ENCODE peak calls at places on chromosomes 13 and 19, in five cellular contexts. V is GM12878, E is K562, D is SK-N-SH, T is HepG2. X is an unnamed sample.

GRCh38 chr13:73765651-73766384 is 368.4 kb downstream of the KLF12 start:
- DNase-seq in V (no peak), E (no peak), D (peak), T (peak), X (peak)

GRCh38 chr13:83498486-83499190 is 383.6 kb downstream of the SLITRK1 start:
- DNase-seq in V (no peak), E (no peak), D (no peak), T (no peak), X (peak)

GRCh38 chr19:41804327-41804726 is 7.9 kb downstream of the CEACAM3 start:
- DNase-seq in V (no peak), E (no peak), D (no peak), T (no peak), X (no peak)

GRCh38 chr19:4553092-4553695 is 6.3 kb downstream of the SEMA6B start:
- DNase-seq in V (no peak), E (no peak), D (no peak), T (no peak), X (no peak)

GRCh38 chr19:17001603-17002183 is 24.9 kb downstream of the CPAMD8 start:
- DNase-seq in V (no peak), E (peak), D (no peak), T (no peak), X (no peak)

GRCh38 chr19:2381151-2381822 is 21.2 kb downstream of the TMPRSS9 start:
- DNase-seq in V (no peak), E (no peak), D (no peak), T (no peak), X (peak)

GRCh38 chr19:47729468-47729798 is 15.9 kb upstream of the NOP53 start:
- DNase-seq in V (no peak), E (peak), D (no peak), T (no peak), X (peak)

GRCh38 chr13:66581691-66582090 is 648.4 kb downstream of the PCDH9 start:
- DNase-seq in V (no peak), E (no peak), D (no peak), T (no peak), X (no peak)

GRCh38 chr19:46618670-46619231 is 6.1 kb downstream of the PTGIR start:
- DNase-seq in V (peak), E (no peak), D (peak), T (no peak), X (peak)

GRCh38 chr19:29745253-29745652 is 30.2 kb upstream of the C19orf12 start:
- DNase-seq in V (no peak), E (no peak), D (peak), T (peak), X (no peak)

GRCh38 chr19:1169921-1170885 is 3.9 kb downstream of the SBNO2 start:
- DNase-seq in V (no peak), E (no peak), D (peak), T (no peak), X (peak)

GRCh38 chr19:4909172-4909896 is at the start of gene UHRF1:
- DNase-seq in V (no peak), E (peak), D (peak), T (peak), X (no peak)

GRCh38 chr19:2070986-2071673 is 20.1 kb upstream of the MKNK2 start:
- DNase-seq in V (no peak), E (no peak), D (no peak), T (no peak), X (no peak)

GRCh38 chr19:5036733-5037681 is 68.1 kb downstream of the KDM4B start:
- DNase-seq in V (no peak), E (no peak), D (peak), T (no peak), X (peak)

GRCh38 chr19:16327911-16328823 is 3.5 kb downstream of the KLF2 start:
- DNase-seq in V (no peak), E (no peak), D (no peak), T (no peak), X (peak)

GRCh38 chr19:55333870-55334269 is 5.8 kb upstream of the KMT5C start:
- DNase-seq in V (no peak), E (no peak), D (no peak), T (peak), X (no peak)

GRCh38 chr13:101626925-101627555 is 174.6 kb downstream of the ITGBL1 start:
- DNase-seq in V (peak), E (no peak), D (no peak), T (no peak), X (peak)

GRCh38 chr19:29887498-29887897 is 54.5 kb upstream of the URI1 start:
- DNase-seq in V (no peak), E (no peak), D (peak), T (no peak), X (peak)

GRCh38 chr19:939922-940321 is 14.1 kb downstream of the ARID3A start:
- DNase-seq in V (no peak), E (no peak), D (no peak), T (no peak), X (no peak)

GRCh38 chr19:46727036-46727501 is 10.2 kb upstream of the PRKD2 start:
- DNase-seq in V (no peak), E (no peak), D (no peak), T (no peak), X (no peak)

GRCh38 chr19:51531349-51532315 is at the start of gene SIGLEC6:
- DNase-seq in V (peak), E (no peak), D (no peak), T (no peak), X (no peak)

GRCh38 chr13:23858586-23858985 is 30.6 kb downstream of the MIPEP start:
- DNase-seq in V (no peak), E (no peak), D (no peak), T (no peak), X (peak)

GRCh38 chr13:114147803-114148520 is 15.5 kb upstream of the RASA3 start:
- DNase-seq in V (no peak), E (no peak), D (peak), T (no peak), X (no peak)

GRCh38 chr13:95115525-95115924 is 185.7 kb downstream of the ABCC4 start:
- DNase-seq in V (no peak), E (no peak), D (no peak), T (no peak), X (no peak)

GRCh38 chr13:22076658-22077057 is 405.8 kb downstream of the FGF9 start:
- DNase-seq in V (no peak), E (no peak), D (no peak), T (no peak), X (no peak)

GRCh38 chr13:114118763-114119123 is 13.7 kb downstream of the RASA3 start:
- DNase-seq in V (no peak), E (no peak), D (peak), T (no peak), X (peak)

GRCh38 chr19:33376423-33376822 is 2.9 kb downstream of the CEBPG start:
- DNase-seq in V (no peak), E (no peak), D (no peak), T (peak), X (peak)

GRCh38 chr13:111175372-111175771 is 60.3 kb downstream of the ARHGEF7 start:
- DNase-seq in V (no peak), E (no peak), D (no peak), T (no peak), X (no peak)

GRCh38 chr13:66365101-66365500 is 865.0 kb downstream of the PCDH9 start:
- DNase-seq in V (no peak), E (no peak), D (no peak), T (no peak), X (peak)

GRCh38 chr13:59665184-59665583 is 498.5 kb downstream of the DIAPH3 start:
- DNase-seq in V (no peak), E (no peak), D (no peak), T (no peak), X (no peak)

GRCh38 chr13:114134111-114134943 is 1.9 kb upstream of the RASA3 start:
- DNase-seq in V (no peak), E (no peak), D (no peak), T (no peak), X (no peak)

GRCh38 chr19:28313633-28314032 is 899.3 kb downstream of the UQCRFS1 start:
- DNase-seq in V (no peak), E (no peak), D (no peak), T (no peak), X (peak)

GRCh38 chr19:40264314-40265054 is 20.7 kb downstream of the AKT2 start:
- DNase-seq in V (no peak), E (no peak), D (no peak), T (no peak), X (no peak)

GRCh38 chr13:60379837-60380236 is 17.2 kb upstream of the TDRD3 start:
- DNase-seq in V (no peak), E (peak), D (no peak), T (no peak), X (no peak)

GRCh38 chr13:53499551-53499950 is 470.9 kb downstream of the OLFM4 start:
- DNase-seq in V (no peak), E (no peak), D (no peak), T (no peak), X (no peak)

GRCh38 chr13:28093871-28094270 is 6.5 kb downstream of the FLT3 start:
- DNase-seq in V (no peak), E (no peak), D (no peak), T (no peak), X (no peak)

DNA sequence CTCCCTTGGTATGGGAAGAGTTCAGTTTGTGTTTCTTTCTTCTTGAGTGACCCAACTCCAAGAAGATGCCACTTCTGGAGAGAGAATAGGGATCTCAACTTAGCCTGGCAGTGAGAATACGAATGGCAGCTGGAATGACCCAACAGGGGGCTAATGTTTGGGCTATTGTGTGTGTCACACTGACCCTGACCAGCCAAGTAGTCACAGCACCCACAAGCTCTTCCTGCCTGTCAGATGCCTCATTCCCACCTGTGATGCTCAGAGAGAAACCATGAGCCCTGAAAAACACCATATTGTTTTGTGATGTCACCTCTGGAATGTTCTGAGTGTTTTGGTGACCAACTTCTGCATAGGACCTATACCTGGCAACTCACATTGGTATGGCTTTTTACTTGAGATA is at the start of gene CBY2:
- DNase-seq in V (no peak), E (no peak), D (no peak), T (no peak), X (no peak)
- TF ChIP-seq MXI1 in V (no peak), E (no peak), D (no peak), T (no peak), X (no peak)

GRCh38 chr19:45403781-45404556 is 900 bp downstream of the PPP1R13L start:
- DNase-seq in V (no peak), E (peak), D (peak), T (peak), X (no peak)
- TF ChIP-seq MXI1 in V (no peak), E (no peak), D (no peak), T (no peak), X (no peak)

DNA sequence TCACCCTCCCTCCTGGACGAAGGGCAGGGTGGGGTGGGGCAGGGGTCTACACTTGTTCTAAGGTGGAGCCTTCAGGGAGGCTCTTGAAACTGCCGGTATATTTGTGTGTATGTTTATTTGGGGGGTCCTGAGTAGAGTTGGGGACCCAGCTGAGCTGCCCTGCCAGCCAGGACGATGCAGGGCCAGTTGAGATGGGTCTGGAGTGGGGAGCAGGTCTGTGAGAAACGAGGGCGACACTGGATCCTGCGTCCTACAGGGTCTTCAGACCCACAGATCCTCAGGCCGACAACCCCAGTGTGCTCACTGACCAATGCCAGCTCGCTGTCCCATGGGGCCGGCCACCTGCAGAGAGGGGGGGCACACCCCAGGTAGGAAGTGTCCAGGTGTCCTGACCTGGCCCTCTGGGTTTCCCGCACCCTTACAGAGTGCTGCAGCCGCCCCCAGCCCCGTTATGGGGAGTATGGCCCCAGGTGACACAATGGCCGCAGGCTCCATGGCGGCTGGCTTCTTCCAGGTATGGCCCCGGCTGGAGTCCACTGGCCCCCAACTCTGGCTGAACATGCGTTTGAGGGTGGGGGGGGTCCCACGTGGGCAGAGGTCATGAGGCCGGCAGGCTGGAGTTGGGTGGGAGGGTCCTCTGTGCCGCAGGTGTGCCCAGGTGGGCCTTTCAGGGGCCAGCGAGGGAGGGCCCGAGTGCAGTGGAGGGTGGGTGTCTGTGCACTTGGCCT is 7.4 kb downstream of the ISYNA1 start:
- DNase-seq in V (no peak), E (no peak), D (no peak), T (no peak), X (no peak)
- TF ChIP-seq MXI1 in V (no peak), E (no peak), D (no peak), T (no peak), X (no peak)

GRCh38 chr19:58366576-58367430 is 4.3 kb upstream of the ZNF497 start:
- DNase-seq in V (no peak), E (no peak), D (peak), T (no peak), X (no peak)

GRCh38 chr19:58374200-58374599 is 6.6 kb downstream of the ZNF837 start:
- DNase-seq in V (no peak), E (no peak), D (no peak), T (no peak), X (peak)

GRCh38 chr19:58367698-58368454 is 5.3 kb upstream of the ZNF497 start:
- DNase-seq in V (no peak), E (no peak), D (peak), T (no peak), X (no peak)

GRCh38 chr19:58368561-58369360 is 6.2 kb upstream of the ZNF497 start:
- DNase-seq in V (no peak), E (no peak), D (peak), T (no peak), X (no peak)

DNA sequence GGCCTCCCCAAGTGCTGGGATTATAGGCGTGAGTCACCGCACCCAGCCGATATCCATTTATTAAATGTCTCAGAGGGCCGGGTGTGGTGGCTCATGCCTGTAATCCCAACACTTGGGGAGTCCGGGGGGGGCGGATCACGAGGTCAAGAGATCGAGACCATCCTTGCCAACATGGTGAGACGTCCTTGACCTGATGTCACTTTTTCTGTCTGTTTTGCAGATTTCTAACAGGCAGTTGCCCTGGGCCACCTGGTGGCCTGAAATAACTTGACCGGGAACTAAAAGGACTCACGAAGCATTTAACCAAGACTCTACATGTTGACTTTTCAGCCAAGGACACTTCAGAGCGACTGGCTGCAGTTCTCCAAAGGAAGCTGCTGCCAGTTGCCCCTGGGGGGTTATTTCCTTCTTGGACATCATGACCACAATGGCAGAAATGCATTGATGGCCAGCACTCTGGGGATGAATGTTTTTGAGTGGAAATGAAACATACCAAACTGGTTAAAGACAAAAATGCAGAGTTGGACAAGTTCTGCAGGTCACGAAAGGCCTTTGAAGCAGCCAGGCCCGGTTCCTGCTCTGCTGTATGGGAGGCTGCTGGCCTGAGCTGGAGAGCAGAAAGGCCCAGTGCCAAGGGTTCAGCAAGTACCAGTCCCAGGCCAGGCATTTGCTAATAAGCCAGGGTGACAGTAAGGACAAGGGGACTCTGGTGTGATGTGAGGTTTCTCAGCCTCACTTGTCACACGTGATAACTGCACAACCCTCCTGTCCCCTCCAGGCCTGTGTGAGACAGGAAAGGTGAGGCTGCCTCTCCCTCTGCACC is 8.3 kb downstream of the ZNF837 start:
- DNase-seq in V (no peak), E (no peak), D (no peak), T (no peak), X (no peak)
- TF ChIP-seq MXI1 in V (no peak), E (no peak), D (no peak), T (no peak), X (no peak)

DNA sequence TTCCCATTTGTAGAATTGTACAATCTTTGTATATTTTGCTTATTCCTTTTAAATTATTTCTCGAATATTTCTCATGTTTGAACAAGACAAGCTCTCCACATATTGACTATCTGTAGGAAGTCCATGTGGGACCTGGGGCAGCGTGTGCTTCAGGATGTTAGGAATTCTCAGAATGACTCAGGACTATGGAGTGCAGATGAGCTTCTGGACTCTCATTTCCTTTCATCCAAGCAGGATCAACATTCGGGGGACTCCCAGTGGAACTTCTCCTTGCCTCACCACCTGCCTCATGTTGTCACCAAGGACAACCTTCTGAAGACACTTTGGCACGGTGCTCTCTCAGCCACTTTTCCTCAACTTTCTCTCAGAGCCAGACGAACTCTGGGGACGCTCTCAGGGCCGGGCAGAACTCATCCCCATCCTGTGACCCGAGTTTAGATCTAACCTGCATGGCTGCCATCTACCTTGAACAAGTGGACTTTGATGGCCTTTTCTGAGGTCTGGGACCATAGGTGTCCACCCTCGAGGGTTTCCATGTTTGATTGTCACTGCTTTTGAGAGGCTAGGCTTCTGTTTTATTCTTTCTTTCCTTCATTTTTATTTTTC is 441.7 kb downstream of the IRS2 start:
- DNase-seq in V (no peak), E (no peak), D (peak), T (peak), X (peak)
- TF ChIP-seq MXI1 in V (no peak), E (no peak), D (no peak), T (no peak), X (peak)

GRCh38 chr19:10460714-10461046 is 40.3 kb downstream of the PDE4A start:
- DNase-seq in V (no peak), E (no peak), D (no peak), T (no peak), X (no peak)
- TF ChIP-seq MXI1 in V (no peak), E (no peak), D (no peak), T (no peak), X (no peak)

GRCh38 chr13:33270906-33271538 is 14.5 kb downstream of the STARD13 start:
- DNase-seq in V (no peak), E (no peak), D (no peak), T (no peak), X (peak)
- TF ChIP-seq MXI1 in V (no peak), E (no peak), D (no peak), T (no peak), X (no peak)

X was measured in IMR-90.